ENCODE peak calls at places on chromosomes 4 and X, in four cellular contexts. F is ovary, I is B cell, L is occipital lobe. N is an unnamed sample.

GRCh38 chr4:3441501-3442459 is at the start of gene HGFAC:
- DNase-seq in I (no peak), L (no peak), F (no peak), N (no peak)

GRCh38 chr4:76212851-76213414 is 691 bp downstream of the SCARB2 start:
- DNase-seq in L (no peak), I (peak), F (no peak), N (no peak)

GRCh38 chr4:35511851-35512250 is 732.5 kb downstream of the ARAP2 start:
- DNase-seq in F (no peak), L (no peak), I (no peak), N (no peak)

GRCh38 chr4:4425119-4425690 is 38.3 kb downstream of the NSG1 start:
- DNase-seq in L (no peak), F (no peak), I (no peak), N (no peak)

GRCh38 chr4:120838784-120839183 is 83.7 kb downstream of the PRDM5 start:
- DNase-seq in L (no peak), F (no peak), I (no peak), N (no peak)

GRCh38 chr4:119589165-119589564 is 39.4 kb downstream of the PDE5A start:
- DNase-seq in L (no peak), I (no peak), F (no peak), N (no peak)

GRCh38 chr4:156556326-156556725 is 415.3 kb downstream of the PDGFC start:
- DNase-seq in I (no peak), F (no peak), L (no peak), N (no peak)

GRCh38 chrX:106894392-106894909 is 8.7 kb downstream of the RIPPLY1 start:
- DNase-seq in L (peak), F (peak), I (no peak), N (peak)

GRCh38 chr4:176818531-176818930 is 25.8 kb upstream of the VEGFC start:
- DNase-seq in L (no peak), I (no peak), F (no peak), N (no peak)

GRCh38 chrX:17535229-17535628 is 160.2 kb downstream of the NHS start:
- DNase-seq in F (no peak), I (no peak), L (no peak), N (peak)

GRCh38 chrX:27491397-27491796 is 28.3 kb upstream of the PPP4R3C start:
- DNase-seq in L (no peak), I (no peak), F (no peak), N (no peak)

GRCh38 chr4:148790246-148790645 is 348.0 kb upstream of the NR3C2 start:
- DNase-seq in L (peak), F (no peak), I (no peak), N (no peak)

GRCh38 chr4:30847157-30847556 is 127.0 kb downstream of the PCDH7 start:
- DNase-seq in L (peak), I (no peak), F (no peak), N (no peak)

GRCh38 chrX:140087865-140088264 is 122.5 kb upstream of the CXorf66 start:
- DNase-seq in L (no peak), I (no peak), F (no peak), N (no peak)

GRCh38 chr4:73707269-73707875 is 33.0 kb upstream of the CXCL8 start:
- DNase-seq in F (no peak), I (no peak), L (no peak), N (no peak)

GRCh38 chr4:7226993-7227392 is 34.7 kb downstream of the SORCS2 start:
- DNase-seq in L (no peak), F (no peak), I (no peak), N (no peak)

GRCh38 chr4:165656829-165657467 is 216.1 kb upstream of the TLL1 start:
- DNase-seq in I (no peak), L (no peak), F (no peak), N (no peak)

GRCh38 chr4:85028910-85029309 is 62.4 kb upstream of the WDFY3 start:
- DNase-seq in F (no peak), I (no peak), L (no peak), N (no peak)

GRCh38 chr4:94653095-94653649 is 104.6 kb upstream of the BMPR1B start:
- DNase-seq in L (no peak), I (no peak), F (no peak), N (no peak)

GRCh38 chr4:6294705-6295421 is 25.2 kb downstream of the WFS1 start:
- DNase-seq in F (peak), I (no peak), L (no peak), N (no peak)

GRCh38 chr4:169611991-169612868 is at the start of gene NEK1:
- DNase-seq in I (peak), F (peak), L (peak), N (peak)

GRCh38 chr4:173135241-173135847 is 33.3 kb upstream of the GALNT7 start:
- DNase-seq in L (no peak), I (no peak), F (no peak), N (no peak)

GRCh38 chr4:124105212-124105611 is 607.3 kb downstream of the ANKRD50 start:
- DNase-seq in F (no peak), L (no peak), I (no peak), N (no peak)

N was measured in GM10248.